ENCODE peak calls at places on chromosomes 6 and 20, in five cellular contexts. One of them, this sample, is unnamed.

GRCh38 chr6:68313911-68314310 is 321.2 kb upstream of the ADGRB3 start:
- DNase-seq in HT-29: peak; percentile 20
- DNase-seq in NCI-H1105: no peak
- DNase-seq in EH: no peak
- DNase-seq in foreskin fibroblast: peak; percentile 12
- DNase-seq in this sample: no peak

GRCh38 chr6:44507014-44507413 is 119.5 kb downstream of the CDC5L start:
- DNase-seq in HT-29: no peak
- DNase-seq in NCI-H1105: no peak
- DNase-seq in EH: no peak
- DNase-seq in foreskin fibroblast: no peak
- DNase-seq in this sample: no peak

GRCh38 chr6:129893513-129894098 is 32.5 kb upstream of the TMEM244 start:
- DNase-seq in HT-29: peak; percentile 47
- DNase-seq in NCI-H1105: no peak
- DNase-seq in EH: peak; percentile 49
- DNase-seq in foreskin fibroblast: no peak
- DNase-seq in this sample: peak; percentile 11

GRCh38 chr6:132818404-132819359 is 4.3 kb downstream of the RPS12 start:
- DNase-seq in HT-29: no peak
- DNase-seq in NCI-H1105: no peak
- DNase-seq in EH: peak; percentile 55
- DNase-seq in foreskin fibroblast: no peak
- DNase-seq in this sample: no peak

GRCh38 chr6:134517145-134517658 is 199.3 kb upstream of the SGK1 start:
- DNase-seq in HT-29: peak; percentile 46
- DNase-seq in NCI-H1105: no peak
- DNase-seq in EH: peak; percentile 70
- DNase-seq in foreskin fibroblast: peak; percentile 86
- DNase-seq in this sample: peak; percentile 83

GRCh38 chr6:9138856-9139426 is 703.6 kb upstream of the SLC35B3 start:
- DNase-seq in HT-29: no peak
- DNase-seq in NCI-H1105: no peak
- DNase-seq in EH: no peak
- DNase-seq in foreskin fibroblast: peak; percentile 49
- DNase-seq in this sample: no peak

GRCh38 chr6:16619017-16619416 is 142.2 kb downstream of the ATXN1 start:
- DNase-seq in HT-29: no peak
- DNase-seq in NCI-H1105: no peak
- DNase-seq in EH: no peak
- DNase-seq in foreskin fibroblast: no peak
- DNase-seq in this sample: no peak

GRCh38 chr6:8240316-8240715 is 138.0 kb upstream of the EEF1E1 start:
- DNase-seq in HT-29: no peak
- DNase-seq in NCI-H1105: no peak
- DNase-seq in EH: no peak
- DNase-seq in foreskin fibroblast: no peak
- DNase-seq in this sample: no peak

GRCh38 chr6:7050911-7051779 is 56.6 kb upstream of the RREB1 start:
- DNase-seq in HT-29: peak; percentile 59
- DNase-seq in NCI-H1105: peak; percentile 49
- DNase-seq in EH: peak; percentile 59
- DNase-seq in foreskin fibroblast: no peak
- DNase-seq in this sample: peak; percentile 97

GRCh38 chr20:59039233-59039632 is 3.4 kb downstream of the PRELID3B start:
- DNase-seq in HT-29: no peak
- DNase-seq in NCI-H1105: no peak
- DNase-seq in EH: no peak
- DNase-seq in foreskin fibroblast: no peak
- DNase-seq in this sample: peak; percentile 30

GRCh38 chr6:31114970-31115849 is 610 bp downstream of the PSORS1C1 start:
- DNase-seq in HT-29: peak; percentile 74
- DNase-seq in NCI-H1105: no peak
- DNase-seq in EH: peak; percentile 69
- DNase-seq in foreskin fibroblast: peak; percentile 58
- DNase-seq in this sample: peak; percentile 52